ENCODE peak calls at places on chromosomes 4 and X, in four cellular contexts. U is astrocyte of the spinal cord, H is glutamatergic neuron, Q is right lobe of liver. Y is an unnamed sample.

GRCh38 chrX:23662187-23662586 is 5.1 kb upstream of the PRDX4 start:
- DNase-seq in H (no peak), U (no peak), Q (no peak), Y (no peak)

GRCh38 chr4:18444286-18444685 is 422.7 kb upstream of the LCORL start:
- DNase-seq in Q (no peak), U (no peak), H (no peak), Y (no peak)

GRCh38 chr4:38730830-38731646 is 51.8 kb downstream of the TLR10 start:
- DNase-seq in H (peak), U (peak), Q (peak), Y (peak)

GRCh38 chr4:1047106-1047975 is 35.9 kb downstream of the FGFRL1 start:
- DNase-seq in Q (peak), H (no peak), U (no peak), Y (no peak)

GRCh38 chr4:6050551-6050950 is 32.3 kb upstream of the C4orf50 start:
- DNase-seq in Q (no peak), U (no peak), H (no peak), Y (no peak)

GRCh38 chrX:10296581-10296980 is 139.8 kb downstream of the CLCN4 start:
- DNase-seq in U (peak), H (no peak), Q (no peak), Y (no peak)

GRCh38 chrX:1591863-1592127 is 391 bp downstream of the AKAP17A start:
- DNase-seq in H (no peak), Q (no peak), U (no peak), Y (no peak)

GRCh38 chr4:14178421-14178820 is 550.9 kb upstream of the BOD1L1 start:
- DNase-seq in U (peak), Q (no peak), H (no peak), Y (no peak)

GRCh38 chr4:112379306-112379705 is 82.1 kb downstream of the ALPK1 start:
- DNase-seq in H (peak), Q (no peak), U (no peak), Y (peak)

GRCh38 chr4:137393043-137393442 is 139.3 kb downstream of the PCDH18 start:
- DNase-seq in U (peak), H (no peak), Q (no peak), Y (peak)

GRCh38 chr4:3765271-3766206 is 646 bp upstream of the ADRA2C start:
- DNase-seq in Q (peak), U (peak), H (peak), Y (peak)

GRCh38 chrX:152403515-152403914 is 47.6 kb downstream of the GABRA3 start:
- DNase-seq in U (no peak), Q (no peak), H (no peak), Y (no peak)

GRCh38 chrX:134935286-134935685 is 55.5 kb upstream of the SMIM10 start:
- DNase-seq in Q (no peak), U (no peak), H (no peak), Y (no peak)

GRCh38 chr4:138235419-138235952 is 6.7 kb downstream of the SLC7A11 start:
- DNase-seq in Q (no peak), H (no peak), U (peak), Y (no peak)

GRCh38 chr4:27129871-27130277 is 269.2 kb downstream of the STIM2 start:
- DNase-seq in H (no peak), Q (no peak), U (peak), Y (no peak)

GRCh38 chr4:167868163-167868562 is 224.2 kb upstream of the ANXA10 start:
- DNase-seq in U (peak), H (no peak), Q (no peak), Y (no peak)

GRCh38 chr4:125111352-125111751 is 203.4 kb upstream of the FAT4 start:
- DNase-seq in Q (no peak), U (no peak), H (no peak), Y (no peak)

GRCh38 chr4:34046580-34046979 is 2197.7 kb downstream of the ARAP2 start:
- DNase-seq in U (peak), H (no peak), Q (no peak), Y (no peak)

GRCh38 chr4:89868999-89869589 is 25.6 kb upstream of the MMRN1 start:
- DNase-seq in Q (no peak), H (no peak), U (peak), Y (no peak)

GRCh38 chrX:37912797-37913196 is 65.4 kb upstream of the DYNLT3 start:
- DNase-seq in H (no peak), Q (no peak), U (no peak), Y (no peak)

Y was measured in testis.